ENCODE peak calls at places on chromosomes 6 and 20, in five cellular contexts. H, X, J, S and V are unnamed samples.

GRCh38 chr6:134553941-134554340 is 236.0 kb upstream of the SGK1 start:
- DNase-seq in X (no peak), S (no peak), H (no peak), J (no peak), V (no peak)

GRCh38 chr20:577167-577791 is 32.8 kb downstream of the TCF15 start:
- DNase-seq in X (no peak), S (no peak), H (no peak), J (no peak), V (no peak)

GRCh38 chr20:13119583-13119982 is 101.5 kb upstream of the ISM1 start:
- DNase-seq in S (peak), X (peak), J (peak), H (peak), V (no peak)

GRCh38 chr20:62603021-62603906 is 39.0 kb upstream of the SLCO4A1 start:
- DNase-seq in J (peak), X (no peak), H (no peak), S (no peak), V (no peak)

GRCh38 chr6:128600397-128600951 is 80.1 kb upstream of the PTPRK start:
- DNase-seq in J (no peak), X (no peak), S (no peak), H (peak), V (no peak)

GRCh38 chr6:16324622-16325225 is 86.3 kb downstream of the GMPR start:
- DNase-seq in H (peak), S (no peak), X (no peak), J (no peak), V (no peak)

GRCh38 chr6:156949376-156949775 is 172.2 kb downstream of the ARID1B start:
- DNase-seq in X (no peak), J (no peak), H (peak), S (no peak), V (no peak)

GRCh38 chr6:46175976-46176375 is 5.2 kb upstream of the ENPP5 start:
- DNase-seq in H (no peak), J (no peak), X (no peak), S (no peak), V (no peak)

GRCh38 chr6:17448165-17448564 is 54.8 kb downstream of the CAP2 start:
- DNase-seq in H (peak), S (no peak), J (no peak), X (no peak), V (no peak)

GRCh38 chr6:11113038-11113437 is 1.5 kb upstream of the ERVFRD-1 start:
- DNase-seq in J (no peak), S (no peak), X (no peak), H (no peak), V (no peak)